ENCODE peak calls at places on chromosomes 7 and 10, in four cellular contexts. B is left lung, T is fibroblast of lung, Q is A549. C is an unnamed sample.

GRCh38 chr10:90484518-90484917 is 373.3 kb downstream of the HTR7 start:
- DNase-seq in B (no peak), T (no peak), Q (no peak), C (no peak)

GRCh38 chr10:17222329-17222728 is 5.7 kb upstream of the VIM start:
- DNase-seq in B (no peak), T (peak; percentile 47), Q (no peak), C (no peak)

GRCh38 chr7:137670521-137671064 is 176.2 kb downstream of the DGKI start:
- DNase-seq in B (no peak), T (peak; percentile 75), Q (no peak), C (no peak)

GRCh38 chr7:147519062-147519461 is 1071.5 kb upstream of the C7orf33 start:
- DNase-seq in B (no peak), T (no peak), Q (no peak), C (no peak)

GRCh38 chr10:102186128-102186527 is 33.9 kb downstream of the NOLC1 start:
- DNase-seq in B (no peak), T (no peak), Q (no peak), C (no peak)

GRCh38 chr10:6232846-6233724 is 30.4 kb downstream of the PFKFB3 start:
- DNase-seq in B (no peak), T (no peak), Q (no peak), C (no peak)

GRCh38 chr10:43062402-43063160 is 14.3 kb upstream of the RET start:
- DNase-seq in B (no peak), T (no peak), Q (no peak), C (no peak)

GRCh38 chr10:61901829-61902447 is 439 bp downstream of the ARID5B start:
- DNase-seq in B (no peak), T (peak; percentile 45), Q (peak; percentile 51), C (no peak)

GRCh38 chr10:128922172-128922571 is 544.9 kb upstream of the MGMT start:
- DNase-seq in B (no peak), T (no peak), Q (no peak), C (no peak)

GRCh38 chr10:123143825-123144168 is 4.1 kb upstream of the HMX2 start:
- DNase-seq in B (no peak), T (no peak), Q (no peak), C (no peak)

GRCh38 chr10:48599830-48600134 is 5.1 kb downstream of the ARHGAP22 start:
- DNase-seq in B (no peak), T (no peak), Q (no peak), C (no peak)

GRCh38 chr10:48600645-48601505 is 4.0 kb downstream of the ARHGAP22 start:
- DNase-seq in B (no peak), T (no peak), Q (no peak), C (no peak)

GRCh38 chr10:48603421-48604038 is 1.3 kb downstream of the ARHGAP22 start:
- DNase-seq in B (no peak), T (no peak), Q (no peak), C (no peak)

GRCh38 chr10:48602401-48603135 is 2.3 kb downstream of the ARHGAP22 start:
- DNase-seq in B (no peak), T (no peak), Q (no peak), C (no peak)

GRCh38 chr10:48601789-48602188 is 3.1 kb downstream of the ARHGAP22 start:
- DNase-seq in B (no peak), T (no peak), Q (no peak), C (no peak)
- H3K4me1 ChIP-seq in B (peaks cover 7% of the 10 kb centered on the region), T (peaks cover 35% of the 10 kb centered on the region), Q (peaks cover 5% of the 10 kb centered on the region), C (peaks cover 8% of the 10 kb centered on the region)

DNA sequence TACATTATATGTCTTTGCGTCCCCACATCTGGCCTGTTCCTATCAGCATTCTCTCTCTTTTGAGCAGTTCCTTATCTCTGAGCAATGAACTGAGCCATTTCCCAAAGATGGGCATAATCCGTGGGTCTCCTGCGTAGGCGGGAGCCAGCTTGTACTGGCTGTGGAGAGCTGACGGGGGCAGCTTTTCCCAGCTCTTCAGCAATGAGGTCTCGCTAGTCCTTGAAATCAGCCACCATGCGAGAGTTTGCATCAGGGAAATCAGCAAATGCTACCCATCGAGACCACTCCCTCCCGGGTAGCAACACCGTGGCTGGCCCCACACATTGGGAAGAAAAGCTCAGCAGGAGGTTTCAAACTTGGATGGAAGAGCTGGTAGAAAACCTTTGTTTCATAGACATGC is 51.9 kb upstream of the FAM180A start:
- DNase-seq in B (no peak), T (no peak), Q (no peak), C (no peak)
- H3K4me3 ChIP-seq in B (no peak overlapping the region), T (no peak overlapping the region), Q (no peak overlapping the region), C (no peak overlapping the region)

DNA sequence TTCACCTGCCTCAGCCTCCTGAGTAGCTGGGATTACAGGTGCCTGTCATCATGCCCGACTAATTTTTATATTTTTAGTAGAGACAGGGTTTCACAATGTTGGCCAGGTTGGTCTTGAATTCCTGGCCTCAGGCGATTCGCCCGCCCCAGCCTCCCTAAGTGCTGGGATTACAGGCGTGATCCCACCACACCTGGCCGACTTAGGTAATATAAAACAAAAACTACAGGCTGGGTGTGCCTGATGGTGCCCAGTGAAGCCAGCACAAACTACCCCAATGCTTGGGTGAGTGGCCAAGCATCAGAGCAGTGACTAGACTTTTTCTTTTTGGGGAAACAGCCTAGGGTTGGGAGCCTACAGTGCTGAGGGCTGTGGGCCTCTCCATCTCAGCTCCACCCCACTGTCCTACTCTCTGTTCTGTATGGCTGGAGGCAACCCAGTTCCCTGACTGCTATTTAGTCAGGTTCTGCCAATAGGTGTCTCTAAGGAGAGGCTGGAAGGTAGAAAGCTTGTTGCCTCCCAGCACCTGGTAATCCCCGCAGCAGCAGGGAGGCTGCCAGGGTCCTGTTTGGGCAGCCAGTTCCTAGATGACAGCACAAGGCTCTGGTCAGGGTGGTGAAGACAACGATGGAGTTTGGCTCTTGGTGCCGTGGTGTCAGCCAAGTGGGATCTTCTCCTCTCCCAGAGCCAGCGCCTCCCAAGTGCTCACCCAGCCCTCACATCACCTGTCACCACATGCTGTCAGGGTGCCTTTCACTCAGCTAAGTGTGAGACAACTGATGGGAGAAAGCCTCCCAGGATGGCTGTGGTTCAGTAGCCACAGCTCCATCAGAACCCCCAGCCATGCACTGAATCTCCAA is 10.4 kb upstream of the NACAD start:
- DNase-seq in B (no peak), T (no peak), Q (no peak), C (no peak)
- H3K27ac ChIP-seq in B (no peak overlapping the region), T (no peak overlapping the region), Q (no peak overlapping the region), C (no peak overlapping the region)

GRCh38 chr10:124700293-124701037 is 43.7 kb downstream of the FAM53B start:
- DNase-seq in B (no peak), T (no peak), Q (no peak), C (no peak)

GRCh38 chr10:124699471-124700292 is 44.5 kb downstream of the FAM53B start:
- DNase-seq in B (no peak), T (no peak), Q (no peak), C (no peak)

GRCh38 chr10:124701038-124701365 is 43.2 kb downstream of the FAM53B start:
- DNase-seq in B (no peak), T (no peak), Q (no peak), C (no peak)

GRCh38 chr10:124701881-124702656 is 42.1 kb downstream of the FAM53B start:
- DNase-seq in B (no peak), T (peak; percentile 56), Q (no peak), C (no peak)

GRCh38 chr10:124701435-124701834 is 42.7 kb downstream of the FAM53B start:
- DNase-seq in B (peak; percentile 91), T (peak; percentile 73), Q (no peak), C (no peak)
- H3K4me1 ChIP-seq in B (peaks cover 52% of the 10 kb centered on the region), T (peaks cover 19% of the 10 kb centered on the region), Q (no peaks in the 10 kb centered on the region), C (peaks cover 97% of the 10 kb centered on the region)

C was measured in CD8-positive, alpha-beta T cell.